ENCODE peak calls at places on chromosomes 12 and 14, in six cellular contexts. One of them, this sample, is unnamed. For H3K4me1, the result is how much of the 10 kb centered on the place peaks cover.

GRCh38 chr12:89882051-89882450 is 173.4 kb upstream of the ATP2B1 start:
- DNase-seq in IMR-90: peak
- DNase-seq in tibial nerve: no peak
- DNase-seq in Peyer's patch: no peak
- DNase-seq in GM23338: no peak
- DNase-seq in tibial artery: no peak
- DNase-seq in this sample: no peak

GRCh38 chr12:106284294-106285105 is 18.0 kb upstream of the TCP11L2 start:
- DNase-seq in Peyer's patch: no peak
- DNase-seq in tibial nerve: no peak
- DNase-seq in tibial artery: no peak
- DNase-seq in GM23338: no peak
- DNase-seq in IMR-90: no peak
- DNase-seq in this sample: no peak

GRCh38 chr14:21201732-21202462 is 46.0 kb upstream of the OR5AU1 start:
- DNase-seq in tibial nerve: no peak
- DNase-seq in Peyer's patch: no peak
- DNase-seq in GM23338: no peak
- DNase-seq in tibial artery: no peak
- DNase-seq in IMR-90: no peak
- DNase-seq in this sample: no peak

GRCh38 chr14:59116984-59117415 is 71.5 kb upstream of the DAAM1 start:
- DNase-seq in tibial nerve: no peak
- DNase-seq in Peyer's patch: no peak
- DNase-seq in IMR-90: peak
- DNase-seq in GM23338: no peak
- DNase-seq in tibial artery: no peak
- DNase-seq in this sample: no peak

GRCh38 chr14:103185051-103186027 is 62.1 kb downstream of the TNFAIP2 start:
- DNase-seq in tibial artery: no peak
- DNase-seq in Peyer's patch: no peak
- DNase-seq in tibial nerve: no peak
- DNase-seq in GM23338: peak
- DNase-seq in IMR-90: peak
- DNase-seq in this sample: no peak

GRCh38 chr12:116597886-116598285 is 38.7 kb downstream of the MAP1LC3B2 start:
- DNase-seq in GM23338: no peak
- DNase-seq in IMR-90: no peak
- DNase-seq in Peyer's patch: no peak
- DNase-seq in tibial nerve: no peak
- DNase-seq in tibial artery: no peak
- DNase-seq in this sample: no peak

GRCh38 chr14:95255487-95255886 is 64.2 kb downstream of the CLMN start:
- DNase-seq in IMR-90: peak
- DNase-seq in Peyer's patch: peak
- DNase-seq in tibial artery: peak
- DNase-seq in GM23338: peak
- DNase-seq in tibial nerve: peak
- DNase-seq in this sample: peak

GRCh38 chr14:70776197-70776596 is 33.1 kb downstream of the MAP3K9 start:
- DNase-seq in tibial artery: no peak
- DNase-seq in IMR-90: no peak
- DNase-seq in Peyer's patch: no peak
- DNase-seq in tibial nerve: no peak
- DNase-seq in GM23338: no peak
- DNase-seq in this sample: no peak

GRCh38 chr12:61487728-61488127 is 772.5 kb upstream of the USP15 start:
- DNase-seq in tibial artery: no peak
- DNase-seq in Peyer's patch: no peak
- DNase-seq in tibial nerve: no peak
- DNase-seq in GM23338: peak
- DNase-seq in IMR-90: no peak
- DNase-seq in this sample: no peak

GRCh38 chr12:88142610-88142991 is 494 bp downstream of the TMTC3 start:
- DNase-seq in tibial artery: peak
- DNase-seq in Peyer's patch: peak
- DNase-seq in IMR-90: no peak
- DNase-seq in GM23338: peak
- DNase-seq in tibial nerve: no peak
- DNase-seq in this sample: peak

GRCh38 chr12:113103756-113104450 is 31.7 kb downstream of the RASAL1 start:
- DNase-seq in tibial nerve: no peak
- DNase-seq in IMR-90: no peak
- DNase-seq in tibial artery: no peak
- DNase-seq in GM23338: peak
- DNase-seq in Peyer's patch: peak
- DNase-seq in this sample: no peak

GRCh38 chr12:92002195-92002649 is 143.4 kb downstream of the BTG1 start:
- DNase-seq in tibial artery: no peak
- DNase-seq in tibial nerve: no peak
- DNase-seq in IMR-90: peak
- DNase-seq in GM23338: no peak
- DNase-seq in Peyer's patch: no peak
- DNase-seq in this sample: no peak

GRCh38 chr14:77106666-77107065 is 8.6 kb downstream of the CIPC start:
- DNase-seq in tibial nerve: no peak
- DNase-seq in IMR-90: no peak
- DNase-seq in Peyer's patch: no peak
- DNase-seq in GM23338: no peak
- DNase-seq in tibial artery: no peak
- DNase-seq in this sample: no peak

GRCh38 chr14:23364604-23365352 is at the start of gene EFS:
- DNase-seq in Peyer's patch: no peak
- DNase-seq in tibial nerve: peak
- DNase-seq in GM23338: peak
- DNase-seq in IMR-90: peak
- DNase-seq in tibial artery: peak
- DNase-seq in this sample: peak

GRCh38 chr14:53391631-53392030 is 238.5 kb upstream of the DDHD1 start:
- DNase-seq in IMR-90: peak
- DNase-seq in GM23338: no peak
- DNase-seq in Peyer's patch: no peak
- DNase-seq in tibial nerve: no peak
- DNase-seq in tibial artery: no peak
- DNase-seq in this sample: no peak

GRCh38 chr14:22871200-22871961 is at the start of gene LRP10:
- DNase-seq in Peyer's patch: peak
- DNase-seq in IMR-90: peak
- DNase-seq in tibial artery: peak
- DNase-seq in tibial nerve: peak
- DNase-seq in GM23338: peak
- DNase-seq in this sample: peak

GRCh38 chr14:99255621-99256482 is 16.1 kb downstream of the BCL11B start:
- DNase-seq in tibial artery: no peak
- DNase-seq in tibial nerve: no peak
- DNase-seq in Peyer's patch: no peak
- DNase-seq in GM23338: peak
- DNase-seq in IMR-90: no peak
- DNase-seq in this sample: no peak

GRCh38 chr12:102067574-102068258 is 5.9 kb upstream of the WASHC3 start:
- DNase-seq in GM23338: no peak
- DNase-seq in Peyer's patch: no peak
- DNase-seq in tibial artery: no peak
- DNase-seq in tibial nerve: no peak
- DNase-seq in IMR-90: peak
- DNase-seq in this sample: no peak

GRCh38 chr12:132593938-132594358 is 16.4 kb downstream of the LRCOL1 start:
- DNase-seq in IMR-90: peak
- DNase-seq in GM23338: peak
- DNase-seq in Peyer's patch: peak
- DNase-seq in tibial artery: peak
- DNase-seq in tibial nerve: peak
- DNase-seq in this sample: peak

GRCh38 chr12:43863770-43864366 is 28.0 kb downstream of the TMEM117 start:
- DNase-seq in tibial nerve: no peak
- DNase-seq in GM23338: no peak
- DNase-seq in tibial artery: no peak
- DNase-seq in IMR-90: no peak
- DNase-seq in Peyer's patch: no peak
- DNase-seq in this sample: no peak

GRCh38 chr14:75566321-75566720 is 12.1 kb upstream of the FLVCR2 start:
- DNase-seq in tibial nerve: no peak
- DNase-seq in tibial artery: no peak
- DNase-seq in Peyer's patch: no peak
- DNase-seq in IMR-90: no peak
- DNase-seq in GM23338: no peak
- DNase-seq in this sample: no peak

GRCh38 chr14:100203146-100203545 is 35.8 kb upstream of the YY1 start:
- DNase-seq in GM23338: no peak
- DNase-seq in tibial artery: no peak
- DNase-seq in Peyer's patch: no peak
- DNase-seq in IMR-90: no peak
- DNase-seq in tibial nerve: no peak
- DNase-seq in this sample: no peak

GRCh38 chr14:76710093-76711010 is 50.9 kb upstream of the VASH1 start:
- DNase-seq in Peyer's patch: no peak
- DNase-seq in GM23338: peak
- DNase-seq in IMR-90: peak
- DNase-seq in tibial artery: no peak
- DNase-seq in tibial nerve: no peak
- DNase-seq in this sample: peak

GRCh38 chr12:59067068-59067467 is 146.8 kb upstream of the LRIG3 start:
- DNase-seq in GM23338: no peak
- DNase-seq in tibial artery: no peak
- DNase-seq in tibial nerve: no peak
- DNase-seq in IMR-90: peak
- DNase-seq in Peyer's patch: no peak
- DNase-seq in this sample: no peak

GRCh38 chr12:100993916-100994315 is 199.3 kb downstream of the ANO4 start:
- DNase-seq in GM23338: peak
- DNase-seq in tibial nerve: no peak
- DNase-seq in IMR-90: no peak
- DNase-seq in tibial artery: no peak
- DNase-seq in Peyer's patch: no peak
- DNase-seq in this sample: no peak

GRCh38 chr14:90642239-90642717 is 174.0 kb downstream of the TTC7B start:
- DNase-seq in tibial nerve: no peak
- DNase-seq in IMR-90: peak
- DNase-seq in GM23338: peak
- DNase-seq in Peyer's patch: no peak
- DNase-seq in tibial artery: no peak
- DNase-seq in this sample: no peak

GRCh38 chr12:24534632-24535031 is 414.3 kb downstream of the BCAT1 start:
- DNase-seq in Peyer's patch: no peak
- DNase-seq in tibial artery: no peak
- DNase-seq in tibial nerve: no peak
- DNase-seq in IMR-90: no peak
- DNase-seq in GM23338: peak
- DNase-seq in this sample: peak

GRCh38 chr14:92528486-92529100 is 15.0 kb downstream of the RIN3 start:
- DNase-seq in tibial artery: no peak
- DNase-seq in GM23338: no peak
- DNase-seq in tibial nerve: no peak
- DNase-seq in IMR-90: no peak
- DNase-seq in Peyer's patch: no peak
- DNase-seq in this sample: no peak

GRCh38 chr14:70907996-70908917 is 998 bp downstream of the PCNX1 start:
- DNase-seq in Peyer's patch: peak
- DNase-seq in tibial artery: peak
- DNase-seq in IMR-90: peak
- DNase-seq in tibial nerve: peak
- DNase-seq in GM23338: peak
- DNase-seq in this sample: peak

GRCh38 chr12:50079771-50080170 is 5.4 kb upstream of the SMARCD1 start:
- DNase-seq in Peyer's patch: no peak
- DNase-seq in IMR-90: no peak
- DNase-seq in tibial nerve: no peak
- DNase-seq in tibial artery: no peak
- DNase-seq in GM23338: no peak
- DNase-seq in this sample: no peak
- H3K4me1 ChIP-seq in Peyer's patch: under half
- H3K4me1 ChIP-seq in IMR-90: under half
- H3K4me1 ChIP-seq in tibial nerve: under half
- H3K4me1 ChIP-seq in tibial artery: under half
- H3K4me1 ChIP-seq in GM23338: under half
- H3K4me1 ChIP-seq in this sample: under half

DNA sequence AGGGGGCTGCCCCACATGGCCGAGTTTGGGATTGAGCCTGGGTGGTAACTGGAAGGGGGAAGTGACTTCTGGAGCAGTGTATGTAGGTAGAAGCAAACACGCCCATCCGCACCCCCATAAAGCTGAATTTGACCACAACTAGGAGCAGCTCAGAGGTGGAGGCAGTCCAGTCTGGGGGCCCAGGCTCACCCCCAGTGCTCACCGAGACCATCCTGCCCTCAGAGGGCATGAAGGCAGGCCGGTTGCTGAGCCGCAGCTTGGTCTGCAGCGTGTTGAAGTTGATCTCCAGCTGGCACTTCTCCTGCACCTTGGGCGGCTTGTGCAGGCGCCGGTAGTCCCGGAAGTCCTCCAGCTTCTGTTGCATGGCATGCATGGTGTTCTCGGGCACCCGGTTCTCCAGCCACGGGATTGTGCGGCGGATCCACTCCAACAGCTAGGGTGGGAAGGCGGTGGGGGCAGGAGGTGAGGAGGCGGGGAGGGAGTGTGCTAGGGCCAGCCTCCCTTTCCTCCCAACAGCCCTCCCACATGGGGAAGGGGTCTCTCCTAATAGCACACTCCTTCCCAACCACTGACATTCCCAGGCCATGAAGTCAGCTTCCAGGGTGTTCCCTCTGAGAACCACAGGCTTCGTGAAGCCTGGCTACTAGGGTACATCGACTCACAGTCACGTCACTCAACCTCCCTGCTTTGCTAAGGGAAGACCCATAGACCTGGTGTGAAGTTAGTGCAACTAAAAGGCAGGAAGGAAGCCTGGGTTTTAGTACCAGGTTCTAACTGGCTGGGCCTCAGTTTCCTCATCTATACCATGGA is 87.0 kb downstream of the ACTN1 start:
- DNase-seq in Peyer's patch: no peak
- DNase-seq in tibial artery: no peak
- DNase-seq in tibial nerve: no peak
- DNase-seq in GM23338: no peak
- DNase-seq in IMR-90: peak
- DNase-seq in this sample: no peak
- H3K27ac ChIP-seq in Peyer's patch: no peak
- H3K27ac ChIP-seq in tibial artery: peak
- H3K27ac ChIP-seq in tibial nerve: no peak
- H3K27ac ChIP-seq in GM23338: no peak
- H3K27ac ChIP-seq in IMR-90: no peak
- H3K27ac ChIP-seq in this sample: no peak

GRCh38 chr12:8699714-8700113 is 1.9 kb downstream of the RIMKLB start:
- DNase-seq in tibial artery: no peak
- DNase-seq in tibial nerve: no peak
- DNase-seq in GM23338: peak
- DNase-seq in Peyer's patch: no peak
- DNase-seq in IMR-90: no peak
- DNase-seq in this sample: no peak
- H3K4me3 ChIP-seq in tibial artery: peak
- H3K4me3 ChIP-seq in tibial nerve: no peak
- H3K4me3 ChIP-seq in GM23338: peak
- H3K4me3 ChIP-seq in Peyer's patch: no peak
- H3K4me3 ChIP-seq in IMR-90: no peak
- H3K4me3 ChIP-seq in this sample: peak

DNA sequence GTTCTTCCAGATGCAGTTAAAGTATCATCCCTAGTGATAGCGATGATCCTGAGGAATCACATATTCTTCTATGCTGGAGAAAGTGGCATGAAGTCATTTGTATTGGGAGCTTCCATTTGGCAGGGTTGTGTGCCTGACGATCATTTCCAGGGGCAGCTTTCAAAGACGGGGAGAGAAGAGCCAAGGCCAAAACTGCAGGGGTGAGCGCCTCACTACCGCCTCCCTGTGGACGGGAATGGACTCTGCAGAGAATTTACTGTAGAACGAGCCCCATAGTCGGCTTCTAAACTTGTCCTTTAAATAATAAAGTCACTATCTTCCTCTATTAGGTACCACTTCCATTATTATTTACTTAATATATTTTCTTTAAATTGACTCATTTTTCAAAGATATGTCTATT is 555.9 kb upstream of the TMEM132C start:
- DNase-seq in tibial artery: no peak
- DNase-seq in GM23338: peak
- DNase-seq in Peyer's patch: no peak
- DNase-seq in IMR-90: no peak
- DNase-seq in tibial nerve: no peak
- DNase-seq in this sample: no peak
- H3K4me1 ChIP-seq in tibial artery: under half
- H3K4me1 ChIP-seq in GM23338: under half
- H3K4me1 ChIP-seq in Peyer's patch: under half
- H3K4me1 ChIP-seq in IMR-90: under half
- H3K4me1 ChIP-seq in tibial nerve: under half
- H3K4me1 ChIP-seq in this sample: under half

This sample was measured in heart right ventricle.